ENCODE peak calls at places on chromosomes 1 and 21, in ten cellular contexts. T is mammary epithelial cell; W is testis; F is tibial nerve; I is lung; X is neural progenitor cell; G is heart left ventricle; J is aorta; D is adipocyte; V is effector memory CD4-positive, alpha-beta T cell. Z is an unnamed sample. For H3K4me1 and H3K9me3, the result is how much of the 10 kb centered on the place peaks cover.

GRCh38 chr1:243841507-243841906 is 8.5 kb downstream of the AKT3 start:
- DNase-seq in I (no peak), G (no peak), T (no peak), J (no peak), F (no peak), X (no peak), W (no peak), D (peak), V (no peak), Z (no peak)

GRCh38 chr1:24567792-24568388 is 12.0 kb downstream of the NCMAP start:
- DNase-seq in I (peak), T (peak), D (peak), V (no peak), G (no peak), J (no peak), X (peak), W (no peak), F (no peak), Z (no peak)

GRCh38 chr21:46323227-46323709 is 402 bp downstream of the C21orf58 start:
- DNase-seq in G (no peak), D (peak), T (no peak), V (no peak), F (no peak), I (no peak), J (no peak), X (peak), W (peak), Z (no peak)

GRCh38 chr1:43359696-43360095 is 915 bp downstream of the CDC20 start:
- DNase-seq in G (no peak), J (no peak), D (no peak), F (no peak), T (no peak), I (no peak), V (no peak), X (no peak), W (no peak), Z (no peak)

GRCh38 chr21:35824136-35824535 is 236.2 kb downstream of the SETD4 start:
- DNase-seq in V (no peak), F (no peak), T (no peak), G (no peak), D (no peak), I (no peak), J (no peak), W (no peak), X (no peak), Z (no peak)

GRCh38 chr1:172359531-172359991 is 60.9 kb upstream of the C1orf105 start:
- DNase-seq in V (no peak), W (no peak), F (no peak), J (no peak), D (peak), I (no peak), T (peak), G (no peak), X (no peak), Z (no peak)

GRCh38 chr1:13965770-13966398 is 265.9 kb downstream of the PRDM2 start:
- DNase-seq in W (peak), G (peak), D (peak), X (peak), V (no peak), J (no peak), I (peak), T (peak), F (peak), Z (no peak)

GRCh38 chr1:91777630-91778300 is 108.2 kb downstream of the TGFBR3 start:
- DNase-seq in V (no peak), G (no peak), J (no peak), F (no peak), D (no peak), X (no peak), T (no peak), I (no peak), W (no peak), Z (no peak)

GRCh38 chr1:235946570-235946981 is 79.9 kb upstream of the LYST start:
- DNase-seq in W (no peak), D (peak), I (no peak), F (no peak), J (no peak), T (peak), G (no peak), X (no peak), V (no peak), Z (no peak)

GRCh38 chr1:151501474-151501873 is 9.7 kb upstream of the CGN start:
- DNase-seq in W (no peak), G (no peak), I (no peak), D (no peak), F (no peak), V (no peak), J (no peak), T (no peak), X (no peak), Z (no peak)

GRCh38 chr1:92362970-92363369 is 64.1 kb downstream of the RPAP2 start:
- DNase-seq in I (no peak), V (no peak), J (no peak), G (no peak), F (no peak), W (no peak), T (no peak), X (no peak), D (no peak), Z (no peak)

GRCh38 chr1:30722175-30722537 is 1.2 kb downstream of the MATN1 start:
- DNase-seq in F (no peak), J (no peak), W (no peak), T (no peak), X (no peak), G (no peak), D (no peak), I (no peak), V (no peak), Z (no peak)

GRCh38 chr1:79899914-79900313 is 893.4 kb upstream of the ADGRL4 start:
- DNase-seq in W (no peak), F (no peak), D (peak), V (no peak), T (peak), G (no peak), I (no peak), J (no peak), X (no peak), Z (no peak)

GRCh38 chr1:44072204-44072603 is 40.9 kb upstream of the SLC6A9 start:
- DNase-seq in D (peak), F (no peak), T (peak), J (no peak), G (no peak), I (no peak), X (no peak), V (no peak), W (no peak), Z (no peak)

GRCh38 chr1:197093226-197093887 is 26.3 kb upstream of the F13B start:
- DNase-seq in D (no peak), F (no peak), G (no peak), X (no peak), V (no peak), I (no peak), T (peak), W (no peak), J (no peak), Z (no peak)

GRCh38 chr1:91091812-91092211 is 70.0 kb upstream of the ZNF644 start:
- DNase-seq in J (no peak), X (no peak), W (no peak), I (no peak), V (no peak), F (no peak), D (no peak), G (no peak), T (no peak), Z (no peak)

GRCh38 chr1:11786168-11786567 is 19.6 kb downstream of the MTHFR start:
- DNase-seq in W (no peak), G (no peak), I (no peak), X (no peak), D (no peak), V (no peak), F (no peak), T (no peak), J (no peak), Z (no peak)

GRCh38 chr21:42746593-42747266 is 93.3 kb downstream of the PDE9A start:
- DNase-seq in T (no peak), D (no peak), W (no peak), J (peak), I (peak), G (peak), F (no peak), X (no peak), V (no peak), Z (no peak)

GRCh38 chr1:20342294-20343148 is 51.8 kb downstream of the VWA5B1 start:
- DNase-seq in X (no peak), F (no peak), D (no peak), I (no peak), G (no peak), J (peak), V (no peak), W (no peak), T (no peak), Z (no peak)

GRCh38 chr1:25973610-25974355 is 24.1 kb downstream of the PAFAH2 start:
- DNase-seq in I (no peak), J (no peak), D (no peak), W (no peak), T (no peak), X (no peak), F (no peak), V (no peak), G (no peak), Z (no peak)

GRCh38 chr1:246592695-246593094 is 26.4 kb downstream of the CNST start:
- DNase-seq in F (no peak), D (peak), G (no peak), I (no peak), T (no peak), J (no peak), V (no peak), X (no peak), W (no peak), Z (no peak)

DNA sequence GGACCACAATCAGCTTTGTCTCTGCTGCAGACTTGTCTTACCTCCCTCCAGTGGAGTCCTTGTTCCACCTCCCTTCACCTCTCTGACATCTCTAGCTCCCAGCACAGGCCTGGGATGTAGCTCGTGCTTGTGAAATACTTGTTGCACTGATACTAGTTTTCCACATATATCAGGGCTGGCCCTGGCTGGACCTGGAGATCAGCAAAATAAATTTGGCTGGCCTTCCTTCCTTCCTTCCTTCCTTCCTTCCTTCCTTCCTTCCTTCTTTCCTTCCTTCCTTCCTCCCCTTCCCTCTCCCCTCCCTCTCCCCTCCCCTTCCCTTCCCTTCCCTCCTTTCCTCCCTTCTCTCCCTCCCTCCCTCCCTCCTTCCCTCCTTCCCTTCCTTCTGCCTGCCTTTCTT is 196.5 kb downstream of the HIVEP3 start:
- DNase-seq in T (no peak), D (no peak), J (no peak), I (no peak), V (no peak), W (no peak), F (no peak), G (no peak), X (no peak), Z (no peak)
- H3K4me1 ChIP-seq in T (under half), D (under half), J (under half), I (under half), V (under half), W (under half), F (under half), G (under half), X (under half), Z (under half)

DNA sequence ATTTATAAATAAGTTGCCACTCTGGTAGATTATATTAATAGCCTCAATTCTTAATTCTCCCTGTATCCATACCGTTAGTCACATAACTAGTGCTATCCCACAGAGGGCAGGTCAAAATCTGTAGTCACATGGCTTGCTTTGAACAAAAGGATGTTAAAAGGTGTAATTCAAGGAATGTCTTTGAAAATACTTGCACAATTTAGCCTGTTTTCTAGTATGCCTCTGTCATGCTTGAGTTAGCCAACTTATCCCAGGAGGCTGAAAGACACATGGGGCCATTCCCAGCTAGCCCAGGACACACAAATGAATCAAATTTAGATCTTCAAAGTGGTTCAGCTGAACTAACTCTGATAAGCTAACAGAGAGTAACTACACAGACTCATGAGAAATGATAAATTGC is 758.5 kb upstream of the NEGR1 start:
- DNase-seq in G (no peak), X (peak), W (no peak), F (no peak), I (no peak), J (no peak), D (no peak), T (no peak), V (no peak), Z (no peak)
- H3K9me3 ChIP-seq in G (under half), X (under half), W (under half), F (under half), I (under half), J (under half), D (under half), T (under half), V (under half), Z (under half)

GRCh38 chr1:204124639-204125038 is 27.2 kb downstream of the ETNK2 start:
- DNase-seq in T (no peak), X (no peak), J (no peak), G (no peak), W (no peak), I (no peak), F (no peak), D (no peak), V (no peak), Z (no peak)

GRCh38 chr1:204127597-204128242 is 24.1 kb downstream of the ETNK2 start:
- DNase-seq in J (peak), V (no peak), W (peak), I (peak), G (peak), X (peak), F (peak), D (peak), T (peak), Z (no peak)

GRCh38 chr1:204126941-204127340 is 24.9 kb downstream of the ETNK2 start:
- DNase-seq in W (no peak), G (no peak), J (no peak), D (no peak), I (no peak), T (no peak), V (no peak), X (peak), F (no peak), Z (no peak)

GRCh38 chr1:204126367-204126766 is 25.5 kb downstream of the ETNK2 start:
- DNase-seq in D (no peak), T (no peak), W (no peak), X (no peak), J (no peak), G (no peak), I (no peak), V (no peak), F (no peak), Z (no peak)

DNA sequence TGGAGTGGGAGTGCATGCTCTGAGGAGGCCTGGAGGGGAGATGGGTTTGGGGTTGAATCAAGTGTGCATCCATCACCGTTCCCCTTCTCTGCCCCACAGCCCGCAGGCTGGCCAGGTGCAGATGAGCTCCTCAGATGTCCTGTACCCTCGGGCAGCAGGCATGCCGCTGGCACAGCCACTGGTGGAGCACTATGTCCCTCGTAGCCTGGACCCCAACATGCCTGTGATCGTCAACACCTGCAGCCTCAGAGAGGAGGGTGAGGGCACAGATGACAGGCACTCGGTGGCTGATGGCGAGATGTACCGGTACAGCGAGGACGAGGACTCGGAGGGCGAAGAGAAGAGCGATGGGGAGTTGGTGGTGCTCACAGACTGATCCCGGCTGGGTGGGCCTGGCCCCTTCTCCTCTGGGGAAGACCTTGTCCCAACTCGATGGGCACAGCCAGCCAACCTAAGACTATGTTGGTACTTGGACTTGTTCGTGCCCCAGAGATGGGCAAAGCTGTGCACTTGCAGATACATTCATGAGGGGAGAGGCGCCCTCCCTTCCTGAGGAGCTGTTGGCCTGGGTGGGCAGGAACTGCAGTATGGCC is 26.0 kb downstream of the ETNK2 start:
- DNase-seq in G (no peak), X (no peak), T (no peak), W (no peak), I (no peak), F (no peak), D (no peak), V (no peak), J (no peak), Z (no peak)
- H3K4me3 ChIP-seq in G (no peak), X (no peak), T (no peak), W (no peak), I (no peak), F (no peak), D (no peak), V (no peak), J (no peak), Z (no peak)

DNA sequence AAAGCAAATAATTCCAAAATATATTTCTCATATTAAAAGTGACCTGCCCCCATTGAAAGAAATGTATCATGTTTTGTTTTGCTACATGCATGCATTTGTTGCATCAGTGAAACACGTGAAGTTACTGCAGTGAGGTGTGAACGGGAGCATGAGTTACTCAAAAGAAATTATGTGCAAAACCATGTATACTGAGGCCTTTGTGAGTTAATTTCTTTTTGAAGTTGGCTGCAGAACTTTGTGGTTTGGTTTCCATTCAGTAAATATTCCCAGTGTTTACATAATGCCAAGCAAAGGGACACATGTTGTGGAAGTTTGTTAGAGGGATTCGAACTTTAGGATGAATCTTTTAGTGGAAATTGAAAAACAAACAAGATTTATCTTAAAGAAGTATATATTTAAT is 619.4 kb upstream of the ADAMTS5 start:
- DNase-seq in D (no peak), I (no peak), F (no peak), X (no peak), T (no peak), W (no peak), J (no peak), G (no peak), V (no peak), Z (no peak)
- H3K4me1 ChIP-seq in D (under half), I (under half), F (under half), X (under half), T (under half), W (under half), J (under half), G (under half), V (under half), Z (under half)

DNA sequence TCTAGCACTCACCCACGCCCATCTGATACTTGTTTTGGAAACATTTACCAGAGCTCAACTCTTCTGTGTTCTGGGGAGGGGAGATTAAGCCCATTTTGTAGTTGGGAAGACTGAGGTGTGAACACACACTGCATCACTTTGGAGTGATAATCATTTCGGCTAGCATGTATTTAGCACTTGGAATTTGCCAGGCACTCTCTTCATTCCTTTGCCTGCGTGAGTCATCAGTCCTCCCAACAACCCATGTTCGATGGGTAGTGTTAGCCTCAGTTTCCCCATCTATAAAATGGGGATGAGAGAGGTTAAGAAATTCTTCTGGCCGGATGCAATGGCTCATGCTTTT is 182.8 kb upstream of the TMEM51 start:
- DNase-seq in I (no peak), G (no peak), F (no peak), V (no peak), J (no peak), W (no peak), T (no peak), X (no peak), D (no peak), Z (no peak)
- H3K9me3 ChIP-seq in I (under half), G (under half), F (under half), V (under half), J (under half), W (under half), T (under half), X (under half), D (under half), Z (under half)

GRCh38 chr21:33241846-33242245 is 12.1 kb downstream of the IFNAR2 start:
- DNase-seq in J (no peak), G (no peak), W (no peak), X (no peak), D (no peak), I (no peak), T (no peak), V (no peak), F (no peak), Z (no peak)

GRCh38 chr21:33238565-33239255 is 9.0 kb downstream of the IFNAR2 start:
- DNase-seq in F (no peak), X (no peak), V (no peak), T (no peak), W (no peak), G (no peak), J (no peak), I (no peak), D (no peak), Z (no peak)

GRCh38 chr21:33238146-33238545 is 8.4 kb downstream of the IFNAR2 start:
- DNase-seq in T (no peak), I (no peak), W (no peak), F (no peak), G (no peak), V (no peak), X (no peak), J (no peak), D (no peak), Z (no peak)

GRCh38 chr21:33237446-33237845 is 7.7 kb downstream of the IFNAR2 start:
- DNase-seq in T (no peak), W (no peak), D (no peak), G (no peak), F (no peak), V (no peak), I (no peak), J (no peak), X (no peak), Z (no peak)

GRCh38 chr21:33240404-33240803 is 10.7 kb downstream of the IFNAR2 start:
- DNase-seq in X (no peak), F (no peak), G (no peak), I (no peak), T (no peak), W (no peak), D (no peak), J (no peak), V (no peak), Z (no peak)
- H3K4me3 ChIP-seq in X (no peak), F (no peak), G (no peak), I (no peak), T (no peak), W (no peak), D (no peak), J (no peak), V (no peak), Z (no peak)

GRCh38 chr1:228940526-228940925 is 205.2 kb downstream of the RHOU start:
- DNase-seq in J (no peak), V (no peak), G (no peak), D (no peak), F (no peak), T (no peak), I (no peak), X (peak), W (no peak), Z (no peak)

GRCh38 chr1:228939001-228939691 is 203.9 kb downstream of the RHOU start:
- DNase-seq in X (no peak), W (no peak), I (no peak), J (no peak), T (no peak), V (no peak), G (no peak), F (no peak), D (no peak), Z (no peak)

GRCh38 chr1:228940931-228941330 is 205.7 kb downstream of the RHOU start:
- DNase-seq in X (no peak), V (no peak), I (no peak), G (no peak), F (no peak), D (no peak), W (no peak), T (no peak), J (no peak), Z (no peak)

GRCh38 chr1:228938248-228938891 is 203.1 kb downstream of the RHOU start:
- DNase-seq in I (peak), F (no peak), X (no peak), G (peak), V (no peak), D (no peak), J (no peak), W (no peak), T (no peak), Z (no peak)

GRCh38 chr1:228939881-228940392 is 204.7 kb downstream of the RHOU start:
- DNase-seq in D (no peak), T (no peak), J (no peak), F (no peak), X (no peak), W (no peak), V (no peak), I (no peak), G (no peak), Z (no peak)
- H3K4me1 ChIP-seq in D (under half), T (under half), J (under half), F (under half), X (under half), W (under half), V (under half), I (under half), G (under half), Z (under half)

GRCh38 chr1:5705751-5706150 is 286.5 kb downstream of the NPHP4 start:
- DNase-seq in I (no peak), V (no peak), W (no peak), X (no peak), J (no peak), G (no peak), T (no peak), F (no peak), D (no peak), Z (no peak)
- H3K9me3 ChIP-seq in I (under half), V (under half), W (under half), X (under half), J (under half), G (under half), T (under half), F (under half), D (under half), Z (under half)